ENCODE peak calls at places on chromosomes 12 and 14, in eight cellular contexts. N, C, M, X, Y, I, K and V are unnamed samples.
A peak's percentile ranks its signal among the peaks of the same experiment; 100 is the strongest.

GRCh38 chr12:81330480-81330879 is 252.6 kb downstream of the ACSS3 start:
- DNase-seq in N (no peak), C (no peak), M (no peak), X (no peak), Y (no peak), I (no peak), K (no peak), V (no peak)

GRCh38 chr12:59173696-59174095 is 253.4 kb upstream of the LRIG3 start:
- DNase-seq in N (no peak), C (no peak), M (no peak), X (no peak), Y (no peak), I (no peak), K (no peak), V (no peak)

GRCh38 chr14:100435459-100435858 is 112.3 kb downstream of the SLC25A47 start:
- DNase-seq in N (no peak), C (no peak), M (no peak), X (no peak), Y (no peak), I (no peak), K (no peak), V (no peak)

GRCh38 chr12:111462134-111462821 is 56.6 kb downstream of the SH2B3 start:
- DNase-seq in N (no peak), C (no peak), M (no peak), X (no peak), Y (no peak), I (no peak), K (peak; percentile 60), V (no peak)

GRCh38 chr14:31228533-31228932 is 20.9 kb upstream of the HECTD1 start:
- DNase-seq in N (no peak), C (no peak), M (no peak), X (no peak), Y (no peak), I (no peak), K (no peak), V (no peak)

GRCh38 chr14:60323199-60323891 is 74.3 kb downstream of the PPM1A start:
- DNase-seq in N (no peak), C (no peak), M (no peak), X (no peak), Y (no peak), I (no peak), K (no peak), V (no peak)

GRCh38 chr12:48004039-48004940 is at the start of gene COL2A1:
- DNase-seq in N (no peak), C (no peak), M (no peak), X (no peak), Y (no peak), I (peak; percentile 90), K (no peak), V (no peak)

GRCh38 chr12:122116707-122117535 is 38.4 kb downstream of the MLXIP start:
- DNase-seq in N (no peak), C (no peak), M (no peak), X (peak; percentile 16), Y (no peak), I (no peak), K (no peak), V (peak; percentile 88)

GRCh38 chr12:123056053-123056452 is 75.6 kb downstream of the ARL6IP4 start:
- DNase-seq in N (no peak), C (no peak), M (no peak), X (peak; percentile 66), Y (no peak), I (no peak), K (no peak), V (no peak)

GRCh38 chr12:133038310-133038709 is 1.0 kb downstream of the ZNF84 start:
- DNase-seq in N (no peak), C (no peak), M (no peak), X (no peak), Y (no peak), I (no peak), K (no peak), V (no peak)

GRCh38 chr12:12221560-12221959 is 45.3 kb downstream of the LRP6 start:
- DNase-seq in N (no peak), C (no peak), M (no peak), X (no peak), Y (peak; percentile 19), I (no peak), K (no peak), V (no peak)

GRCh38 chr12:20695232-20695631 is at the start of gene SLCO1C1:
- DNase-seq in N (peak; percentile 54), C (peak; percentile 50), M (no peak), X (no peak), Y (no peak), I (peak; percentile 37), K (no peak), V (no peak)

GRCh38 chr12:108592033-108592909 is 5.6 kb downstream of the TMEM119 start:
- DNase-seq in N (no peak), C (no peak), M (no peak), X (no peak), Y (no peak), I (no peak), K (no peak), V (no peak)

GRCh38 chr12:111777345-111778045 is 10.8 kb downstream of the ALDH2 start:
- DNase-seq in N (no peak), C (peak; percentile 75), M (no peak), X (no peak), Y (no peak), I (no peak), K (no peak), V (peak; percentile 90)

GRCh38 chr12:121536929-121537813 is 43.7 kb downstream of the KDM2B start:
- DNase-seq in N (peak; percentile 94), C (peak; percentile 94), M (peak; percentile 47), X (peak; percentile 94), Y (peak; percentile 82), I (peak; percentile 70), K (peak; percentile 50), V (peak; percentile 98)

GRCh38 chr14:96083667-96084320 is 44.6 kb downstream of the C14orf132 start:
- DNase-seq in N (peak; percentile 47), C (no peak), M (no peak), X (no peak), Y (no peak), I (no peak), K (no peak), V (peak; percentile 22)

GRCh38 chr12:114478891-114479290 is 72.9 kb upstream of the TBX5 start:
- DNase-seq in N (no peak), C (no peak), M (no peak), X (no peak), Y (no peak), I (no peak), K (no peak), V (no peak)

GRCh38 chr12:114481200-114481535 is 75.2 kb upstream of the TBX5 start:
- DNase-seq in N (no peak), C (no peak), M (no peak), X (no peak), Y (no peak), I (peak; percentile 41), K (no peak), V (no peak)

GRCh38 chr12:114476159-114476558 is 70.2 kb upstream of the TBX5 start:
- DNase-seq in N (no peak), C (no peak), M (no peak), X (no peak), Y (no peak), I (no peak), K (peak; percentile 9), V (no peak)

GRCh38 chr12:114480309-114481199 is 74.6 kb upstream of the TBX5 start:
- DNase-seq in N (no peak), C (no peak), M (no peak), X (no peak), Y (no peak), I (peak; percentile 43), K (no peak), V (no peak)

GRCh38 chr12:114479831-114480230 is 73.9 kb upstream of the TBX5 start:
- DNase-seq in N (no peak), C (no peak), M (no peak), X (no peak), Y (no peak), I (peak; percentile 72), K (no peak), V (no peak)
- H3K27me3 ChIP-seq in N (no peaks in the 10 kb centered on the region), C (no peaks in the 10 kb centered on the region), M (peaks cover 79% of the 10 kb centered on the region), X (peaks cover 18% of the 10 kb centered on the region), Y (peaks cover 11% of the 10 kb centered on the region), I (peaks cover 35% of the 10 kb centered on the region), K (peaks cover 46% of the 10 kb centered on the region), V (peaks cover 10% of the 10 kb centered on the region)

GRCh38 chr14:65073605-65074201 is 28.6 kb downstream of the MAX start:
- DNase-seq in N (no peak), C (no peak), M (no peak), X (no peak), Y (no peak), I (no peak), K (no peak), V (no peak)
- H3K27ac ChIP-seq in N (no peak overlapping the region), C (no peak overlapping the region), M (no peak overlapping the region), X (peak overlapping the region; percentile 77), Y (no peak overlapping the region), I (no peak overlapping the region), K (no peak overlapping the region), V (no peak overlapping the region)

GRCh38 chr12:4991801-4992200 is 51.9 kb upstream of the KCNA5 start:
- DNase-seq in N (no peak), C (no peak), M (no peak), X (no peak), Y (no peak), I (no peak), K (no peak), V (no peak)

GRCh38 chr12:4992881-4993280 is 50.8 kb upstream of the KCNA5 start:
- DNase-seq in N (no peak), C (no peak), M (no peak), X (no peak), Y (no peak), I (no peak), K (no peak), V (no peak)

GRCh38 chr12:4991373-4991772 is 52.3 kb upstream of the KCNA5 start:
- DNase-seq in N (no peak), C (no peak), M (no peak), X (no peak), Y (no peak), I (no peak), K (no peak), V (no peak)

GRCh38 chr12:4996714-4997113 is 47.0 kb upstream of the KCNA5 start:
- DNase-seq in N (peak; percentile 49), C (no peak), M (no peak), X (no peak), Y (no peak), I (no peak), K (no peak), V (no peak)

GRCh38 chr12:4994622-4995021 is 49.1 kb upstream of the KCNA5 start:
- DNase-seq in N (no peak), C (no peak), M (no peak), X (no peak), Y (no peak), I (no peak), K (no peak), V (peak; percentile 20)
- H3K27me3 ChIP-seq in N (no peaks in the 10 kb centered on the region), C (no peaks in the 10 kb centered on the region), M (peaks cover 3% of the 10 kb centered on the region), X (no peaks in the 10 kb centered on the region), Y (peaks cover 3% of the 10 kb centered on the region), I (no peaks in the 10 kb centered on the region), K (peaks cover 3% of the 10 kb centered on the region), V (no peaks in the 10 kb centered on the region)

DNA sequence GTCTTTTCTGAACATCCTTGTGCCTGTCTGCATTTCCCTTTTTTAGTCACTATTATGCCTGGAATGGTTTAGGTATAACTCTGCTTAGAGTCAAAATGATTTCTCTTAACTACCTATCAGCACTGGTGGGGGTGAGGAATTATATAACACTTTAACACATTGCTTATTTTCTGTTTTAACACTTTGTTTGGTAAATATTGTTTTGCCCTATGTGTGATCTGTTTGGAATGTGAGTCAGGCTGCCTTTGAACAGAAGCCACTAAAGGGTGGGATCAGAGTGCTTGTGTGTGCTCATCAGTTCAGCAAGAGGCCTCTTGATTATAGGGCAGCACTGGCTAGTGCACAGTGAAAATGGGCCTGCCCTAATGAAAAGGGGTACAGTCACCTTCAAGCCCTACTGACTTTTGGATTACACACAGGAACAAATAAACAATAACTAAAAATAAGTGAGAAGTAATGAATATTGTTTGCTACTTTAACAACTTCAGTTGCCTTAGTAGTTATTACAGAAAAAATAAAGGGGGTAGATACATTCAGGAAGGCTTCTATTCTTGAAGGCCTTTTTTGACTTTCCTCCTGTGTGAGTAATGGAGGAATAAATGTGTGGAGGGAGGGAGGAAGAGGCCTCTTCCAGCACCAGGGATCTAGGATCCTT is 23.2 kb downstream of the NGDN start:
- DNase-seq in N (no peak), C (no peak), M (no peak), X (no peak), Y (no peak), I (no peak), K (no peak), V (no peak)
- H3K27ac ChIP-seq in N (no peak overlapping the region), C (no peak overlapping the region), M (no peak overlapping the region), X (no peak overlapping the region), Y (no peak overlapping the region), I (no peak overlapping the region), K (no peak overlapping the region), V (no peak overlapping the region)